ENCODE peak calls at places on chromosomes 4 and X, in seven cellular contexts. Y is HCT116, B is MM.1S, F is neural progenitor cell, S is GM23248, P is GM23338, X is PC-3. E is an unnamed sample.

GRCh38 chrX:100745205-100745604 is 13.3 kb upstream of the SYTL4 start:
- DNase-seq in Y (no peak), B (no peak), F (no peak), S (no peak), P (no peak), X (no peak), E (no peak)

GRCh38 chrX:34918091-34918736 is 24.4 kb upstream of the FAM47B start:
- DNase-seq in Y (no peak), B (no peak), F (no peak), S (peak; percentile 82), P (no peak), X (peak; percentile 51), E (peak; percentile 25)

GRCh38 chr4:113069212-113069892 is 19.9 kb downstream of the ANK2 start:
- DNase-seq in Y (no peak), B (no peak), F (no peak), S (peak; percentile 43), P (no peak), X (peak; percentile 36), E (no peak)

GRCh38 chr4:176927117-176927516 is 134.4 kb upstream of the VEGFC start:
- DNase-seq in Y (no peak), B (no peak), F (no peak), S (no peak), P (no peak), X (no peak), E (no peak)

GRCh38 chr4:3810796-3811485 is 44.8 kb downstream of the ADRA2C start:
- DNase-seq in Y (no peak), B (no peak), F (no peak), S (no peak), P (no peak), X (no peak), E (no peak)

GRCh38 chr4:148245015-148245414 is 197.2 kb downstream of the NR3C2 start:
- DNase-seq in Y (no peak), B (no peak), F (no peak), S (no peak), P (no peak), X (no peak), E (no peak)

GRCh38 chrX:4528247-4528646 is 814.8 kb upstream of the PRKX start:
- DNase-seq in Y (no peak), B (no peak), F (no peak), S (no peak), P (no peak), X (no peak), E (no peak)

GRCh38 chr4:26227827-26228226 is 93.0 kb upstream of the RBPJ start:
- DNase-seq in Y (no peak), B (no peak), F (no peak), S (no peak), P (no peak), X (no peak), E (peak; percentile 25)

GRCh38 chr4:7070729-7071511 is 3.1 kb upstream of the GRPEL1 start:
- DNase-seq in Y (peak; percentile 79), B (peak; percentile 87), F (peak; percentile 87), S (peak; percentile 80), P (peak; percentile 93), X (peak; percentile 90), E (peak; percentile 89)

DNA sequence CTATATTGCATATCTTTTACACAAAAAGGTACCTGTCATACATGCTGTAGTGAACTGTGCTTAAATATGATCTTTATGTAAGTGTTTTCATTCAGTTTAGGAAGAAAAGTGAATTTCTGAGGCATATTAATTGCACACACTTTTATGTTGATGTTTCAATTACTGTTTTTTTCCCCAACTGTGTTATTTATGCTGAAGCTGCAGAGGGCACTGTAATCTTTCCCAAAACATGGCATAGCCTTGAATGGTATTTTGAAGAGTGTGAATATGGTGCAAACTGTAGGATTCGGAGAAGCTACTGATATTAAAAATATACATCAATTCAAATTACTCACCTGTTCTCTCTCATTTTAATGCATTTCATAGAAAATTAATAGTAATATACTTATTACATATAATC is 6.0 kb upstream of the CENPE start:
- DNase-seq in Y (peak; percentile 16), B (peak; percentile 13), F (peak; percentile 8), S (peak; percentile 48), P (peak; percentile 18), X (peak; percentile 40), E (no peak)
- TF ChIP-seq EZH2phosphoT487 in Y (no peak), B (no peak), F (no peak), S (no peak), P (no peak), X (no peak), E (no peak)

DNA sequence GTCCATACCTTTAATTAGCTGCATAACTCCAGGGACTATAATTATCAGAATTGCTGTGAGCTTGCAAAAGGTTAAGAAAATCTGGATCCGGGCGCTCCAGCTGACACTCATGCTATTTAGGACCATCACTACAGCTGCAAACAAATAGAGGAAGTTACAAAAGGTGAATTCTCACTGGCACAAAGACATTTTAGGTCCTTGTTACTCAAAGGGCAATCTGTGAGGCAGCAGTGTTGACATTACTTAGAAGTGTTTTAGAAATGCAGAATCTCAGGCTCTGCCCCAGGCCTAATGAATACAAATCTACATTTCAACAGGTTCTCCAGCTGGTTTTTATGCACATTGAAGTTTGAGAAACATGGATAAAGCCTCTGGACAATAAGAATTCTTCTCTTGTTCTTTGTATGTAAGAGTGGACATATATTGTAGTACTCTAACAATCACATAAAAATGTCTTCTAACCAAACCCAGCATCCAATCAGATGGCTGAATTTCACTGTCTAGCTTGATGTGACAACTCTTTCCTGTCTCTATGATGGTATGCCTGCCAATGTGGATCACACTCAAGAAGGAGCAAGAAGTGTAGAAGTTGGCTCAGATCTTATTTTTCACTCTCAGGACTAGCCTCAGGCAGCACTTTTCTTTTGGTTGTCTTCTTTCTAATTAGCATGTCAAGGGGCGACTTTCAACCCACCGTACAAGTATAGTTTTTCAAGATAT is 18.8 kb downstream of the SLC7A11 start:
- DNase-seq in Y (no peak), B (no peak), F (peak; percentile 63), S (no peak), P (peak; percentile 81), X (no peak), E (no peak)
- H3K4me1 ChIP-seq in Y (peaks cover 6% of the 10 kb centered on the region), B (no peaks in the 10 kb centered on the region), F (peaks cover 73% of the 10 kb centered on the region), S (peaks cover 49% of the 10 kb centered on the region), P (peaks cover 64% of the 10 kb centered on the region), X (peaks cover 4% of the 10 kb centered on the region), E (no peaks in the 10 kb centered on the region)

GRCh38 chr4:16085822-16086221 is 2.0 kb upstream of the PROM1 start:
- DNase-seq in Y (no peak), B (peak; percentile 78), F (no peak), S (no peak), P (no peak), X (no peak), E (no peak)

GRCh38 chr4:16082424-16083216 is 1.2 kb downstream of the PROM1 start:
- DNase-seq in Y (no peak), B (no peak), F (peak; percentile 95), S (peak; percentile 25), P (peak; percentile 98), X (no peak), E (peak; percentile 73)

GRCh38 chr4:16079046-16079445 is 4.8 kb downstream of the PROM1 start:
- DNase-seq in Y (no peak), B (peak; percentile 15), F (no peak), S (no peak), P (no peak), X (no peak), E (peak; percentile 29)

GRCh38 chr4:16082038-16082423 is 1.8 kb downstream of the PROM1 start:
- DNase-seq in Y (no peak), B (no peak), F (no peak), S (peak; percentile 8), P (peak; percentile 53), X (no peak), E (no peak)

GRCh38 chr4:16083217-16084191 is at the start of gene PROM1:
- DNase-seq in Y (peak; percentile 37), B (no peak), F (peak; percentile 83), S (peak; percentile 16), P (peak; percentile 82), X (no peak), E (peak; percentile 57)
- TF ChIP-seq EZH2 in Y (no peak), B (no peak), F (peak; percentile 40), S (peak; percentile 93), P (no peak), X (no peak), E (peak; percentile 72)

DNA sequence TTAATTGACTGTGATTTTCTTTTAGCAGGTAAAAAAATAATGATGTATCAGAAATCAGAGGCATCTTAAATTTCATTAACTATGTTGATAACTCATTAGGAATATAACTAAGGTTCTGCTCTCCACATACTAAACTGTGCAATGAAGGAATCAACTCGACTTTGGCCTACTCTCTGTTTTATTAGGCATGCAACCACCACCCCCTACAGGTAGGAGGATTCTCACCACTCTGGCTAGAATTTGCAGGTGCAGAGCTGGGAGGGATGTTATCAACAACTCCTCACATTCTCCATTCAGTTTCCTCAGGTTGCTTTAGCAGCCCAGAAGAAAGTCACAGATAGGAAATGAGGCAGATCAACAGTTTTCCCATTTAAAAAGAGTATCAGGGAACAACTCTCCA is 160.1 kb downstream of the COX18 start:
- DNase-seq in Y (no peak), B (peak; percentile 28), F (peak; percentile 52), S (peak; percentile 23), P (peak; percentile 77), X (peak; percentile 60), E (peak; percentile 56)
- TF ChIP-seq EZH2phosphoT487 in Y (no peak), B (no peak), F (no peak), S (no peak), P (no peak), X (no peak), E (no peak)

GRCh38 chrX:426881-427280 is 40.2 kb upstream of the PPP2R3B start:
- DNase-seq in Y (no peak), B (no peak), F (no peak), S (no peak), P (no peak), X (peak; percentile 18), E (no peak)

GRCh38 chrX:431032-431431 is 44.3 kb upstream of the PPP2R3B start:
- DNase-seq in Y (no peak), B (no peak), F (no peak), S (no peak), P (no peak), X (no peak), E (no peak)

GRCh38 chrX:425056-425455 is 38.3 kb upstream of the PPP2R3B start:
- DNase-seq in Y (no peak), B (no peak), F (no peak), S (no peak), P (no peak), X (no peak), E (no peak)

GRCh38 chrX:429266-429825 is 42.6 kb upstream of the PPP2R3B start:
- DNase-seq in Y (no peak), B (no peak), F (no peak), S (no peak), P (no peak), X (no peak), E (no peak)

DNA sequence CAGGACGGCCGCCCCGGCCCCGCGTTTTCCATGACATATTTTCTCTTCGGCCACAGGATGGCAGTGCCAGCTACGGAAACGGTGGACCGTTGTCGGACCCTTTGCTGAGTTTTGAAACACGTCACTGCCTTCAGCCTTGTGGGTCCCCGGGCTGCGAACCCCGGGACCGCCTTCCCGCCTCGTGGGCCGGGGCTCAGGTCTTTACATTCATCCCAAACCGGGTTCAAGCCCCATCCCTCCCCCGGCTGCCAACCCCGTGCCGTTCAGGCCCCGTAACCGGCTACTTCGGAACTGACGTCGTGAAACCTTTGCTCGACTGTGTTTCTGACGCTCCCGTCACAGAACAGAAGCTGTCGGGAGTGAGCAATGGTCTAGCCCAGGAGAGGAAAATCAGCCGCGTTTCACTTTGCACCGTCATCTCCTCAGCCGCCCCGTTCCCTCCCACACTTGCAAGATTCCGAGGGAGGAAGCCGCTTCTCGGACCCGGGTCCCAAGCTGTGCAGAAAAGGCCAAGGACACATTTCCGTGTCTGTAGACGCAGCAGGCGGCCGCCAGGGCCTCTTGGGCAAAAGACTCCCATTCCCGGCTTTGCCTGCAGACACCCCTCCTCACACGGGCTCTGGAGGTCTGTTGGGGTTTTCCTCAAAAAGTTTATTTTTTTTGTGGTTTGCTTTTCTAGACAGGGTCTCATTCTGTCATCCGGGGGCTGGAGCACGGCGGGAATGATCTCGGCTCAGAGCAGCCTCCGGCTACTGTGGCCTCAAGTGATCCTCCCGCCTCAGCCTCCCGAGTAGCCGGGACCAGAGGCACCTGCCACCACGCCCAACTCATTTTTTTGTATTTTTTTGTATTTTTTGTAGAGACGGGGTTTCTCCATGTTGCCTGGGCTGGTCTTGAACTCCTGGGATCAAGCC is 41.4 kb upstream of the PPP2R3B start:
- DNase-seq in Y (no peak), B (peak; percentile 12), F (peak; percentile 82), S (peak; percentile 24), P (peak; percentile 86), X (peak; percentile 24), E (peak; percentile 67)
- H3K4me1 ChIP-seq in Y (no peaks in the 10 kb centered on the region), B (no peaks in the 10 kb centered on the region), F (no peaks in the 10 kb centered on the region), S (no peaks in the 10 kb centered on the region), P (no peaks in the 10 kb centered on the region), X (no peaks in the 10 kb centered on the region), E (peaks cover 3% of the 10 kb centered on the region)